ENCODE peak calls at places on chromosomes 3 and 15, in four cellular contexts. One of them, this sample, is unnamed.

GRCh38 chr3:64988188-64988587 is 300.4 kb upstream of the ADAMTS9 start:
- DNase-seq in CD4-positive, CD25-positive, alpha-beta regulatory T cell: no peak
- DNase-seq in cardiac muscle cell: no peak
- DNase-seq in heart right ventricle: no peak
- DNase-seq in this sample: no peak

GRCh38 chr3:52574056-52574965 is 37.9 kb downstream of the UQCC5 start:
- DNase-seq in heart right ventricle: no peak
- DNase-seq in CD4-positive, CD25-positive, alpha-beta regulatory T cell: no peak
- DNase-seq in cardiac muscle cell: peak
- DNase-seq in this sample: no peak

GRCh38 chr3:25588441-25589103 is 76.1 kb downstream of the TOP2B start:
- DNase-seq in CD4-positive, CD25-positive, alpha-beta regulatory T cell: no peak
- DNase-seq in cardiac muscle cell: no peak
- DNase-seq in heart right ventricle: no peak
- DNase-seq in this sample: no peak

GRCh38 chr15:95018888-95019545 is 787.7 kb downstream of the MCTP2 start:
- DNase-seq in heart right ventricle: no peak
- DNase-seq in CD4-positive, CD25-positive, alpha-beta regulatory T cell: no peak
- DNase-seq in cardiac muscle cell: peak
- DNase-seq in this sample: no peak

GRCh38 chr3:161349529-161350278 is 21.6 kb downstream of the SPTSSB start:
- DNase-seq in CD4-positive, CD25-positive, alpha-beta regulatory T cell: peak
- DNase-seq in cardiac muscle cell: peak
- DNase-seq in heart right ventricle: no peak
- DNase-seq in this sample: no peak

GRCh38 chr3:180421221-180421620 is 180.7 kb upstream of the TTC14 start:
- DNase-seq in cardiac muscle cell: peak
- DNase-seq in CD4-positive, CD25-positive, alpha-beta regulatory T cell: no peak
- DNase-seq in heart right ventricle: no peak
- DNase-seq in this sample: no peak

GRCh38 chr3:183244219-183244618 is 8.8 kb upstream of the B3GNT5 start:
- DNase-seq in heart right ventricle: peak
- DNase-seq in cardiac muscle cell: peak
- DNase-seq in CD4-positive, CD25-positive, alpha-beta regulatory T cell: no peak
- DNase-seq in this sample: peak

GRCh38 chr15:25784876-25785642 is 78.1 kb downstream of the ATP10A start:
- DNase-seq in CD4-positive, CD25-positive, alpha-beta regulatory T cell: no peak
- DNase-seq in cardiac muscle cell: peak
- DNase-seq in heart right ventricle: no peak
- DNase-seq in this sample: no peak

GRCh38 chr3:134365766-134366065 is 8.5 kb downstream of the AMOTL2 start:
- DNase-seq in heart right ventricle: no peak
- DNase-seq in CD4-positive, CD25-positive, alpha-beta regulatory T cell: no peak
- DNase-seq in cardiac muscle cell: no peak
- DNase-seq in this sample: no peak

GRCh38 chr15:69852482-69853275 is 245.0 kb downstream of the TLE3 start:
- DNase-seq in heart right ventricle: no peak
- DNase-seq in cardiac muscle cell: peak
- DNase-seq in CD4-positive, CD25-positive, alpha-beta regulatory T cell: no peak
- DNase-seq in this sample: no peak

GRCh38 chr3:151086484-151087456 is 1.3 kb downstream of the MED12L start:
- DNase-seq in heart right ventricle: peak
- DNase-seq in CD4-positive, CD25-positive, alpha-beta regulatory T cell: peak
- DNase-seq in cardiac muscle cell: peak
- DNase-seq in this sample: peak

GRCh38 chr3:134348524-134348923 is 25.7 kb downstream of the AMOTL2 start:
- DNase-seq in heart right ventricle: no peak
- DNase-seq in CD4-positive, CD25-positive, alpha-beta regulatory T cell: no peak
- DNase-seq in cardiac muscle cell: no peak
- DNase-seq in this sample: peak

GRCh38 chr15:55250392-55250791 is 39.2 kb downstream of the RAB27A start:
- DNase-seq in cardiac muscle cell: peak
- DNase-seq in CD4-positive, CD25-positive, alpha-beta regulatory T cell: no peak
- DNase-seq in heart right ventricle: no peak
- DNase-seq in this sample: peak

GRCh38 chr3:51386852-51387229 is 1.8 kb downstream of the MANF start:
- DNase-seq in heart right ventricle: no peak
- DNase-seq in cardiac muscle cell: no peak
- DNase-seq in CD4-positive, CD25-positive, alpha-beta regulatory T cell: no peak
- DNase-seq in this sample: no peak

GRCh38 chr15:78685157-78685830 is 44.3 kb upstream of the CHRNB4 start:
- DNase-seq in heart right ventricle: no peak
- DNase-seq in cardiac muscle cell: no peak
- DNase-seq in CD4-positive, CD25-positive, alpha-beta regulatory T cell: no peak
- DNase-seq in this sample: no peak

GRCh38 chr15:60798821-60799220 is 319.9 kb upstream of the ICE2 start:
- DNase-seq in cardiac muscle cell: peak
- DNase-seq in heart right ventricle: no peak
- DNase-seq in CD4-positive, CD25-positive, alpha-beta regulatory T cell: no peak
- DNase-seq in this sample: peak

GRCh38 chr15:25402342-25402741 is 36.5 kb downstream of the UBE3A start:
- DNase-seq in cardiac muscle cell: no peak
- DNase-seq in CD4-positive, CD25-positive, alpha-beta regulatory T cell: no peak
- DNase-seq in heart right ventricle: no peak
- DNase-seq in this sample: no peak

DNA sequence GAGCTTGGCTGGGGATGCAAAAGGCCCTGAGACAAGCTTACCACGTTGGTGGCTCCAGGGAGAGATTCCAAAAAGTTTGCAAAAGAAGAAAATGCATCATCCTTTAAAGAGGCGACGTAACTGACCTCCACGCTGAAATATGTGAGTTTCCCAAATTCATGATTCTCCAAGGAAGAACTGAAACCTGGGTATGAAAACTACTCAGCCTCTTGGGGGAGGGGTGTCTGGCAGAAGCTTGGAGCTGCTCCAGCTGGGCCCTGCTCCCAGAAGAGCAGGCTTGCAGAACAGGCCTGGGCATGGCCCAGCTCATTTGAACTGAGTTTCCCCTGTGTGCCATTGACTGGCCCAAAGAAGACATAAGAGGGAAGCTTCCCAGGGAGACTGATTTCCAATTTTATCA is 20.5 kb downstream of the CPN2 start:
- DNase-seq in heart right ventricle: peak
- DNase-seq in CD4-positive, CD25-positive, alpha-beta regulatory T cell: no peak
- DNase-seq in cardiac muscle cell: peak
- DNase-seq in this sample: no peak
- H3K27ac ChIP-seq in heart right ventricle: no peak
- H3K27ac ChIP-seq in CD4-positive, CD25-positive, alpha-beta regulatory T cell: no peak
- H3K27ac ChIP-seq in cardiac muscle cell: no peak
- H3K27ac ChIP-seq in this sample: no peak

DNA sequence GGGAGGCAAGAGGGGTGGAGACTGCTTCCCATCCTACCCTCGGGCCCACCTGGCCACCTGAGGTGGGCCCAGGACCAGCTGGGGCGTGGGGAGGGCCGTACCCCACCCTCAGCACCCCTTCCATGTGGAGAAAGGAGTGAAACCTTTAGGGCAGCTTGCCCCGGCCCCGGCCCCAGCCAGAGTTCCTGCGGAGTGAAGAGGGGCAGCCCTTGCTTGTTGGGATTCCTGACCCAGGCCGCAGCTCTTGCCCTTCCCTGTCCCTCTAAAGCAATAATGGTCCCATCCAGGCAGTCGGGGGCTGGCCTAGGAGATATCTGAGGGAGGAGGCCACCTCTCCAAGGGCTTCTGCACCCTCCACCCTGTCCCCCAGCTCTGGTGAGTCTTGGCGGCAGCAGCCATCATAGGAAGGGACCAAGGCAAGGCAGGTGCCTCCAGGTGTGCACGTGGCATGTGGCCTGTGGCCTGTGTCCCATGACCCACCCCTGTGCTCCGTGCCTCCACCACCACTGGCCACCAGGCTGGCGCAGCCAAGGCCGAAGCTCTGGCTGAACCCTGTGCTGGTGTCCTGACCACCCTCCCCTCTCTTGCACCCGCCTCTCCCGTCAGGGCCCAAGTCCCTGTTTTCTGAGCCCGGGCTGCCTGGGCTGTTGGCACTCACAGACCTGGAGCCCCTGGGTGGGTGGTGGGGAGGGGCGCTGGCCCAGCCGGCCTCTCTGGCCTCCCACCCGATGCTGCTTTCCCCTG is 2.2 kb upstream of the FES start:
- DNase-seq in CD4-positive, CD25-positive, alpha-beta regulatory T cell: no peak
- DNase-seq in heart right ventricle: no peak
- DNase-seq in cardiac muscle cell: no peak
- DNase-seq in this sample: no peak
- H3K27ac ChIP-seq in CD4-positive, CD25-positive, alpha-beta regulatory T cell: no peak
- H3K27ac ChIP-seq in heart right ventricle: no peak
- H3K27ac ChIP-seq in cardiac muscle cell: no peak
- H3K27ac ChIP-seq in this sample: no peak

DNA sequence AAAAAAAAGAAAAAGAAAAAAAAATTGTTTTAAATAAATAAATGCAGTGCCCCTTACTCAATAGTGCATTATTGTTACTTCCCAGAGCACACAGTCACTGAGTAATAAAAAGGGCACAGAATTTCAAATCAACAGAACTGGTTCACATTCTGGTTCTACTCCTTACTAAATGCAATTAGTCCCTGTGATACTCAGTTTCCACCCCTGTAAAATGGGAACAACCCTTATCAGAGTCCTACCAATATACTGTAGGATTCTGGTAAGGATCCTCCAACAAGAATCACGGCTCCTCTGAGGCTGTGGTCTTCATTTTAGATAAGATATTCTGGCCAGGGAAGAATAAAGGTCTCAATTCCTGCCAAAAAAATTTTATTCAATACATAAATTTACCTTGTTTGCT is 50.7 kb downstream of the ITGB5 start:
- DNase-seq in CD4-positive, CD25-positive, alpha-beta regulatory T cell: no peak
- DNase-seq in heart right ventricle: no peak
- DNase-seq in cardiac muscle cell: no peak
- DNase-seq in this sample: no peak
- H3K27ac ChIP-seq in CD4-positive, CD25-positive, alpha-beta regulatory T cell: no peak
- H3K27ac ChIP-seq in heart right ventricle: peak
- H3K27ac ChIP-seq in cardiac muscle cell: no peak
- H3K27ac ChIP-seq in this sample: peak

GRCh38 chr3:50003216-50003615 is 63.3 kb downstream of the RBM6 start:
- DNase-seq in heart right ventricle: no peak
- DNase-seq in CD4-positive, CD25-positive, alpha-beta regulatory T cell: no peak
- DNase-seq in cardiac muscle cell: peak
- DNase-seq in this sample: no peak
- H3K27ac ChIP-seq in heart right ventricle: no peak
- H3K27ac ChIP-seq in CD4-positive, CD25-positive, alpha-beta regulatory T cell: no peak
- H3K27ac ChIP-seq in cardiac muscle cell: no peak
- H3K27ac ChIP-seq in this sample: no peak

DNA sequence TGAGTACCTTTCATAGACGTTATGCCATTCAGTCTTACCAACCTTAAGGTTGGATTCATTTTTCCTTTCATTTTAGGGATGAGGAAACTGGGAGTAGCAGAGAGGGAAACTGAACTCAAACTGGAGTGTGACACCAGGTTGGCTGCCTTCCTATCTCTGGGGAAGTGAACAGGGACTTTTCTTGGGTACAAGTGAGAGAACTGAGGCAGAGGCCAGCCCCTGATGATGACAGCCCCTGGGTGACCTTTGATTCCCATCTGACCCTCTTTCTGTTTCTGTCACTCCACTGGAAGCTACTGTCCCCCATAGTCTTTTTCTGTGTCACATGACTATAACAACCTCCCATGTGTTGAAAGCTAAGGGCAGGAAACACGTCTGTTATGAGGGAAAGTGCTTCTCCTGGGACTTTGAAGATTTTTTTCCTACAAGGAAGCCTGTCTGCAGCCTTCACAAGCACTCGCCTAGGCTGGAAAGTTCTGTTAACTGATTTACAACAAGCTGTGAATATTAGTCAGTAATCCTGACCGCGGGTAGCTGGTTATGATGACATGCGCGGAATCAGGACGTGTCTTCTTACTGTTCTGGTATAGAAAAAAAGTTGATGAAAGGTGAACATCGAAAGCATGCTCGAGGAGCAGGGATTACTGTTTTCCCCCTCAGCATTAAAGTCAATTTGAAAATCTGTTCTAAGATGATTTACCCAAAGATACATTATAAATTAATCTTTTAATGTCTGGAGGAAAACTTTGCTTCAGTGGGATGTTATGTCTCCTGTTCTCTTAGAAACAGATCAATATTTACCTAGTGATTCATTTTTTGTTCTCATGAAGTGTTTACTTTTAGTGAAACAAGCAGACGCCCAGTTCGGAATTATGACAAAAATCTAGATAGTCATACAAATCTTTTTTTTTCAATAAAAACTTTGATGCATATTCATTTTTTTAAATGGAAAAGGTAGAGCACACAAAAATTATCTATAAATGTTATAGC is 31.5 kb downstream of the ABHD2 start:
- DNase-seq in heart right ventricle: no peak
- DNase-seq in CD4-positive, CD25-positive, alpha-beta regulatory T cell: peak
- DNase-seq in cardiac muscle cell: peak
- DNase-seq in this sample: no peak
- H3K27ac ChIP-seq in heart right ventricle: peak
- H3K27ac ChIP-seq in CD4-positive, CD25-positive, alpha-beta regulatory T cell: no peak
- H3K27ac ChIP-seq in cardiac muscle cell: peak
- H3K27ac ChIP-seq in this sample: peak

DNA sequence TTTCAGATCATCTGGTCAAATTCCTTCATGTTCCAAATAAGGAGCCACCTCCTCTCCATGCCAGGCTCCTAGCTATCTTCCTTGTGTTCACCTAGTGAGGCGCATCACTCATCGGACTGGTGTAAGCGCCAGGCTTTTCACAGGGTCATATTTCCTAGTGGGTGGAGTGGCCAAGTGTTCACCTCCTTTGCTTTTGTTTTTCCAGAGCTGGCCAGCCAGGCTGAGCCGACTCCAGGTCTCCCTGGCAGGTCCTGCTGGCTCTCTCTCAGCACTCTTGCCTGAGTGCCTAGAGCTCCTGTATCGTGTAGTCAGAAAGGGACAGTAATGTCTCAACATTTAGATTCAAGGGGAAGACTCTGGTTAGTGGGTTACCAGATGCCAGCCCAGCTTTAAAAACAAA is 31.0 kb downstream of the HEG1 start:
- DNase-seq in CD4-positive, CD25-positive, alpha-beta regulatory T cell: no peak
- DNase-seq in cardiac muscle cell: no peak
- DNase-seq in heart right ventricle: peak
- DNase-seq in this sample: no peak
- H3K27ac ChIP-seq in CD4-positive, CD25-positive, alpha-beta regulatory T cell: no peak
- H3K27ac ChIP-seq in cardiac muscle cell: peak
- H3K27ac ChIP-seq in heart right ventricle: peak
- H3K27ac ChIP-seq in this sample: peak

GRCh38 chr15:63945838-63946298 is 100.4 kb downstream of the DAPK2 start:
- DNase-seq in cardiac muscle cell: no peak
- DNase-seq in heart right ventricle: no peak
- DNase-seq in CD4-positive, CD25-positive, alpha-beta regulatory T cell: no peak
- DNase-seq in this sample: peak
- H3K27ac ChIP-seq in cardiac muscle cell: no peak
- H3K27ac ChIP-seq in heart right ventricle: no peak
- H3K27ac ChIP-seq in CD4-positive, CD25-positive, alpha-beta regulatory T cell: no peak
- H3K27ac ChIP-seq in this sample: no peak

This sample was measured in adrenal gland.